ENCODE peak calls at places on chromosomes 2 and 18, in nine cellular contexts. One of them, this sample, is unnamed.

GRCh38 chr2:1593371-1594205 is 150.7 kb downstream of the PXDN start:
- DNase-seq in GM06990: no peak
- DNase-seq in choroid plexus epithelial cell: peak; percentile 82
- DNase-seq in heart left ventricle: peak; percentile 62
- DNase-seq in AG04450: peak; percentile 65
- DNase-seq in stomach: no peak
- DNase-seq in cardiac fibroblast: peak; percentile 87
- DNase-seq in brain microvascular endothelial cell: peak; percentile 83
- DNase-seq in astrocyte of the spinal cord: peak; percentile 97
- DNase-seq in this sample: no peak

GRCh38 chr2:173109253-173110188 is 33.9 kb downstream of the MAP3K20 start:
- DNase-seq in GM06990: no peak
- DNase-seq in choroid plexus epithelial cell: peak; percentile 96
- DNase-seq in heart left ventricle: no peak
- DNase-seq in AG04450: peak; percentile 62
- DNase-seq in stomach: no peak
- DNase-seq in cardiac fibroblast: peak; percentile 84
- DNase-seq in brain microvascular endothelial cell: no peak
- DNase-seq in astrocyte of the spinal cord: peak; percentile 84
- DNase-seq in this sample: no peak

GRCh38 chr2:236748385-236748784 is 178.8 kb downstream of the ACKR3 start:
- DNase-seq in GM06990: no peak
- DNase-seq in choroid plexus epithelial cell: peak; percentile 45
- DNase-seq in heart left ventricle: peak; percentile 43
- DNase-seq in AG04450: no peak
- DNase-seq in stomach: no peak
- DNase-seq in cardiac fibroblast: peak; percentile 19
- DNase-seq in brain microvascular endothelial cell: no peak
- DNase-seq in astrocyte of the spinal cord: no peak
- DNase-seq in this sample: no peak

GRCh38 chr2:8676915-8677645 is 4.8 kb upstream of the ID2 start:
- DNase-seq in GM06990: no peak
- DNase-seq in choroid plexus epithelial cell: peak; percentile 12
- DNase-seq in heart left ventricle: no peak
- DNase-seq in AG04450: no peak
- DNase-seq in stomach: no peak
- DNase-seq in cardiac fibroblast: no peak
- DNase-seq in brain microvascular endothelial cell: no peak
- DNase-seq in astrocyte of the spinal cord: no peak
- DNase-seq in this sample: no peak

GRCh38 chr2:214193943-214194342 is 216.9 kb upstream of the VWC2L start:
- DNase-seq in GM06990: no peak
- DNase-seq in choroid plexus epithelial cell: peak; percentile 12
- DNase-seq in heart left ventricle: no peak
- DNase-seq in AG04450: peak; percentile 32
- DNase-seq in stomach: no peak
- DNase-seq in cardiac fibroblast: peak; percentile 48
- DNase-seq in brain microvascular endothelial cell: peak; percentile 66
- DNase-seq in astrocyte of the spinal cord: peak; percentile 68
- DNase-seq in this sample: no peak

GRCh38 chr18:80251700-80252099 is 4.4 kb upstream of the PARD6G start:
- DNase-seq in GM06990: no peak
- DNase-seq in choroid plexus epithelial cell: no peak
- DNase-seq in heart left ventricle: no peak
- DNase-seq in AG04450: no peak
- DNase-seq in stomach: no peak
- DNase-seq in cardiac fibroblast: no peak
- DNase-seq in brain microvascular endothelial cell: no peak
- DNase-seq in astrocyte of the spinal cord: no peak
- DNase-seq in this sample: no peak

GRCh38 chr2:96957299-96957698 is 29.1 kb downstream of the FAM178B start:
- DNase-seq in GM06990: no peak
- DNase-seq in choroid plexus epithelial cell: no peak
- DNase-seq in heart left ventricle: no peak
- DNase-seq in AG04450: no peak
- DNase-seq in stomach: no peak
- DNase-seq in cardiac fibroblast: no peak
- DNase-seq in brain microvascular endothelial cell: no peak
- DNase-seq in astrocyte of the spinal cord: no peak
- DNase-seq in this sample: no peak

GRCh38 chr2:26172189-26172865 is 561 bp upstream of the GAREM2 start:
- DNase-seq in GM06990: no peak
- DNase-seq in choroid plexus epithelial cell: no peak
- DNase-seq in heart left ventricle: no peak
- DNase-seq in AG04450: no peak
- DNase-seq in stomach: no peak
- DNase-seq in cardiac fibroblast: no peak
- DNase-seq in brain microvascular endothelial cell: no peak
- DNase-seq in astrocyte of the spinal cord: no peak
- DNase-seq in this sample: no peak

GRCh38 chr2:163345795-163346573 is 389.8 kb downstream of the FIGN start:
- DNase-seq in GM06990: peak; percentile 9
- DNase-seq in choroid plexus epithelial cell: peak; percentile 77
- DNase-seq in heart left ventricle: no peak
- DNase-seq in AG04450: no peak
- DNase-seq in stomach: no peak
- DNase-seq in cardiac fibroblast: peak; percentile 76
- DNase-seq in brain microvascular endothelial cell: peak; percentile 46
- DNase-seq in astrocyte of the spinal cord: peak; percentile 64
- DNase-seq in this sample: no peak

GRCh38 chr2:121309801-121310200 is 24.8 kb upstream of the TFCP2L1 start:
- DNase-seq in GM06990: no peak
- DNase-seq in choroid plexus epithelial cell: no peak
- DNase-seq in heart left ventricle: no peak
- DNase-seq in AG04450: no peak
- DNase-seq in stomach: peak; percentile 5
- DNase-seq in cardiac fibroblast: no peak
- DNase-seq in brain microvascular endothelial cell: no peak
- DNase-seq in astrocyte of the spinal cord: no peak
- DNase-seq in this sample: no peak

GRCh38 chr2:136000502-136000901 is 15.1 kb upstream of the DARS1 start:
- DNase-seq in GM06990: no peak
- DNase-seq in choroid plexus epithelial cell: peak; percentile 37
- DNase-seq in heart left ventricle: no peak
- DNase-seq in AG04450: no peak
- DNase-seq in stomach: no peak
- DNase-seq in cardiac fibroblast: peak; percentile 8
- DNase-seq in brain microvascular endothelial cell: peak; percentile 2
- DNase-seq in astrocyte of the spinal cord: no peak
- DNase-seq in this sample: no peak

GRCh38 chr2:119820275-119820674 is 60.6 kb downstream of the PTPN4 start:
- DNase-seq in GM06990: no peak
- DNase-seq in choroid plexus epithelial cell: peak; percentile 87
- DNase-seq in heart left ventricle: no peak
- DNase-seq in AG04450: no peak
- DNase-seq in stomach: no peak
- DNase-seq in cardiac fibroblast: peak; percentile 93
- DNase-seq in brain microvascular endothelial cell: peak; percentile 87
- DNase-seq in astrocyte of the spinal cord: peak; percentile 76
- DNase-seq in this sample: no peak

GRCh38 chr2:64846175-64846574 is 143.0 kb upstream of the SLC1A4 start:
- DNase-seq in GM06990: no peak
- DNase-seq in choroid plexus epithelial cell: peak; percentile 76
- DNase-seq in heart left ventricle: no peak
- DNase-seq in AG04450: no peak
- DNase-seq in stomach: no peak
- DNase-seq in cardiac fibroblast: peak; percentile 74
- DNase-seq in brain microvascular endothelial cell: no peak
- DNase-seq in astrocyte of the spinal cord: no peak
- DNase-seq in this sample: no peak

GRCh38 chr2:102391530-102391929 is 31.4 kb upstream of the IL18RAP start:
- DNase-seq in GM06990: peak; percentile 35
- DNase-seq in choroid plexus epithelial cell: no peak
- DNase-seq in heart left ventricle: no peak
- DNase-seq in AG04450: no peak
- DNase-seq in stomach: no peak
- DNase-seq in cardiac fibroblast: no peak
- DNase-seq in brain microvascular endothelial cell: no peak
- DNase-seq in astrocyte of the spinal cord: no peak
- DNase-seq in this sample: no peak
- H3K4me3 ChIP-seq in GM06990: no peak overlapping the region
- H3K4me3 ChIP-seq in choroid plexus epithelial cell: no peak overlapping the region
- H3K4me3 ChIP-seq in heart left ventricle: no peak overlapping the region
- H3K4me3 ChIP-seq in AG04450: no peak overlapping the region
- H3K4me3 ChIP-seq in stomach: no peak overlapping the region
- H3K4me3 ChIP-seq in cardiac fibroblast: no peak overlapping the region
- H3K4me3 ChIP-seq in brain microvascular endothelial cell: no peak overlapping the region
- H3K4me3 ChIP-seq in astrocyte of the spinal cord: no peak overlapping the region
- H3K4me3 ChIP-seq in this sample: no peak overlapping the region

GRCh38 chr2:219912530-219912929 is 285.1 kb downstream of the SLC4A3 start:
- DNase-seq in GM06990: no peak
- DNase-seq in choroid plexus epithelial cell: peak; percentile 14
- DNase-seq in heart left ventricle: no peak
- DNase-seq in AG04450: peak; percentile 23
- DNase-seq in stomach: no peak
- DNase-seq in cardiac fibroblast: no peak
- DNase-seq in brain microvascular endothelial cell: peak; percentile 46
- DNase-seq in astrocyte of the spinal cord: peak; percentile 56
- DNase-seq in this sample: no peak
- TF ChIP-seq CTCF in GM06990: no peak
- TF ChIP-seq CTCF in choroid plexus epithelial cell: peak; percentile 11
- TF ChIP-seq CTCF in heart left ventricle: peak; percentile 46
- TF ChIP-seq CTCF in AG04450: peak; percentile 63
- TF ChIP-seq CTCF in stomach: no peak
- TF ChIP-seq CTCF in cardiac fibroblast: no peak
- TF ChIP-seq CTCF in brain microvascular endothelial cell: peak; percentile 67
- TF ChIP-seq CTCF in astrocyte of the spinal cord: peak; percentile 61
- TF ChIP-seq CTCF in this sample: no peak

DNA sequence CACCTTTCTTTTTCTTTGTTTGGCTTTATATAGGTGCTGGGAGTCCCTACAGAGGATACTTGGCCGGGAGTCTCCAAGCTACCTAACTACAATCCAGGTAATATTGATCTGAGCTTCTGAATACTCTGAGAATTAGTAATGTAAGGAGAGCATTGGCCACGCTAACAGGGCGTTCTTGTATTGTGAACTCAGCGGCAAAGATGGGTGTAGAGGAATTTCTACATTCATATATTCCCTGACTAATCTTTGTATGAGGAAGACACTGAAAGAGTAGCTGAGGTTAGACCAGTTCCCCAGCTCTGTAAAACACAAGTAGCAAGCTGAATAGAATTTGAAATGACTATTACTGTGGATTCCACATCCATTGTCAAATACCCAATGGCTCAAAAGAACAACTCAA is 48.5 kb downstream of the CDK15 start:
- DNase-seq in GM06990: no peak
- DNase-seq in choroid plexus epithelial cell: peak; percentile 57
- DNase-seq in heart left ventricle: no peak
- DNase-seq in AG04450: peak; percentile 49
- DNase-seq in stomach: no peak
- DNase-seq in cardiac fibroblast: peak; percentile 68
- DNase-seq in brain microvascular endothelial cell: no peak
- DNase-seq in astrocyte of the spinal cord: no peak
- DNase-seq in this sample: peak; percentile 52
- H3K4me3 ChIP-seq in GM06990: no peak overlapping the region
- H3K4me3 ChIP-seq in choroid plexus epithelial cell: no peak overlapping the region
- H3K4me3 ChIP-seq in heart left ventricle: no peak overlapping the region
- H3K4me3 ChIP-seq in AG04450: peak overlapping the region; percentile 24
- H3K4me3 ChIP-seq in stomach: no peak overlapping the region
- H3K4me3 ChIP-seq in cardiac fibroblast: no peak overlapping the region
- H3K4me3 ChIP-seq in brain microvascular endothelial cell: peak overlapping the region; percentile 27
- H3K4me3 ChIP-seq in astrocyte of the spinal cord: peak overlapping the region; percentile 15
- H3K4me3 ChIP-seq in this sample: no peak overlapping the region

DNA sequence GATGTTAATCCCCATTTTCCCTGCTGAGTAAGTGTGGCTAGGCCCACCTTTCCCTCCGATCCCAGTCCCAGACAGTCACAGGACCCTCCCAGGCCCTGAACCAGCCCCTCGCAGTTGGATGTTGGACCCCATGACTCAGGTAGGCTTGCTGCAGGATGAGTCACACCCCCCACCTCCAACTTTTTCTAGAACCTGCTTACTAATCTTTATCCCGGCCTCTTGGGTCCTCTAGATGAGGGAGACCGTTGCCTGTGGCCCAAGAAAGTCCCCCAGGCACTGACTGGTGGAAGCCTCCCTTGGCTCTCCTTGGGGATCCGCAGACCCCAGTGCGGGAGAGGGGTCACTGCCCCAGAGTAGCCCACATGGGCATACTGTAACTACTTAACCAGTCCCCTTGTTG is 98.5 kb downstream of the SMAD7 start:
- DNase-seq in GM06990: no peak
- DNase-seq in choroid plexus epithelial cell: no peak
- DNase-seq in heart left ventricle: no peak
- DNase-seq in AG04450: no peak
- DNase-seq in stomach: no peak
- DNase-seq in cardiac fibroblast: peak; percentile 57
- DNase-seq in brain microvascular endothelial cell: no peak
- DNase-seq in astrocyte of the spinal cord: peak; percentile 54
- DNase-seq in this sample: no peak
- TF ChIP-seq CTCF in GM06990: no peak
- TF ChIP-seq CTCF in choroid plexus epithelial cell: no peak
- TF ChIP-seq CTCF in heart left ventricle: no peak
- TF ChIP-seq CTCF in AG04450: no peak
- TF ChIP-seq CTCF in stomach: no peak
- TF ChIP-seq CTCF in cardiac fibroblast: no peak
- TF ChIP-seq CTCF in brain microvascular endothelial cell: no peak
- TF ChIP-seq CTCF in astrocyte of the spinal cord: no peak
- TF ChIP-seq CTCF in this sample: no peak

GRCh38 chr18:75341267-75341666 is 86.2 kb downstream of the SMIM21 start:
- DNase-seq in GM06990: no peak
- DNase-seq in choroid plexus epithelial cell: peak; percentile 17
- DNase-seq in heart left ventricle: no peak
- DNase-seq in AG04450: no peak
- DNase-seq in stomach: no peak
- DNase-seq in cardiac fibroblast: no peak
- DNase-seq in brain microvascular endothelial cell: no peak
- DNase-seq in astrocyte of the spinal cord: peak; percentile 33
- DNase-seq in this sample: no peak
- H3K4me3 ChIP-seq in GM06990: no peak overlapping the region
- H3K4me3 ChIP-seq in choroid plexus epithelial cell: no peak overlapping the region
- H3K4me3 ChIP-seq in heart left ventricle: no peak overlapping the region
- H3K4me3 ChIP-seq in AG04450: no peak overlapping the region
- H3K4me3 ChIP-seq in stomach: no peak overlapping the region
- H3K4me3 ChIP-seq in cardiac fibroblast: no peak overlapping the region
- H3K4me3 ChIP-seq in brain microvascular endothelial cell: no peak overlapping the region
- H3K4me3 ChIP-seq in astrocyte of the spinal cord: no peak overlapping the region
- H3K4me3 ChIP-seq in this sample: no peak overlapping the region

GRCh38 chr2:31371691-31372090 is 42.9 kb downstream of the XDH start:
- DNase-seq in GM06990: no peak
- DNase-seq in choroid plexus epithelial cell: peak; percentile 19
- DNase-seq in heart left ventricle: no peak
- DNase-seq in AG04450: no peak
- DNase-seq in stomach: no peak
- DNase-seq in cardiac fibroblast: no peak
- DNase-seq in brain microvascular endothelial cell: no peak
- DNase-seq in astrocyte of the spinal cord: no peak
- DNase-seq in this sample: no peak
- TF ChIP-seq CTCF in GM06990: no peak
- TF ChIP-seq CTCF in choroid plexus epithelial cell: no peak
- TF ChIP-seq CTCF in heart left ventricle: no peak
- TF ChIP-seq CTCF in AG04450: no peak
- TF ChIP-seq CTCF in stomach: no peak
- TF ChIP-seq CTCF in cardiac fibroblast: no peak
- TF ChIP-seq CTCF in brain microvascular endothelial cell: no peak
- TF ChIP-seq CTCF in astrocyte of the spinal cord: no peak
- TF ChIP-seq CTCF in this sample: no peak

This sample was measured in keratinocyte.